ENCODE peak calls at places on chromosome 11, in seven cellular contexts. G is AG04450, Q is mucosa of descending colon, W is AG10803, J is brain microvascular endothelial cell, Z is tibial artery, L is GM12878. S is an unnamed sample.
A peak's percentile ranks its signal among the peaks of the same experiment; 100 is the strongest.

GRCh38 chr11:11265320-11265719 is 87.7 kb downstream of the CSNK2A3 start:
- DNase-seq in G (no peak), Q (no peak), W (no peak), J (no peak), Z (no peak), L (no peak), S (no peak)

GRCh38 chr11:74468521-74469280 is 1.4 kb upstream of the KCNE3 start:
- DNase-seq in G (no peak), Q (no peak), W (no peak), J (no peak), Z (no peak), L (no peak), S (no peak)

GRCh38 chr11:126282742-126283591 is at the start of gene TIRAP:
- DNase-seq in G (no peak), Q (peak; percentile 74), W (peak; percentile 52), J (peak; percentile 19), Z (peak; percentile 63), L (no peak), S (peak; percentile 64)

GRCh38 chr11:46446343-46446751 is 54.8 kb upstream of the CHRM4 start:
- DNase-seq in G (no peak), Q (peak; percentile 13), W (peak; percentile 34), J (no peak), Z (no peak), L (no peak), S (no peak)

GRCh38 chr11:62599069-62599696 is 2.5 kb downstream of the MTA2 start:
- DNase-seq in G (peak; percentile 98), Q (peak; percentile 94), W (peak; percentile 99), J (peak; percentile 99), Z (peak; percentile 97), L (peak; percentile 98), S (peak; percentile 85)

GRCh38 chr11:83046626-83047172 is 25.0 kb downstream of the RAB30 start:
- DNase-seq in G (no peak), Q (no peak), W (peak; percentile 57), J (no peak), Z (no peak), L (no peak), S (no peak)

GRCh38 chr11:38136887-38137286 is 1538.9 kb upstream of the RAG2 start:
- DNase-seq in G (no peak), Q (no peak), W (no peak), J (no peak), Z (no peak), L (no peak), S (no peak)

GRCh38 chr11:64305691-64306562 is 603 bp downstream of the ESRRA start:
- DNase-seq in G (no peak), Q (peak; percentile 89), W (peak; percentile 21), J (no peak), Z (peak; percentile 54), L (no peak), S (peak; percentile 84)

GRCh38 chr11:46680815-46681214 is 19.6 kb downstream of the ARHGAP1 start:
- DNase-seq in G (no peak), Q (no peak), W (no peak), J (no peak), Z (no peak), L (no peak), S (no peak)

GRCh38 chr11:78812513-78813293 is 238.0 kb upstream of the NARS2 start:
- DNase-seq in G (no peak), Q (peak; percentile 43), W (no peak), J (no peak), Z (no peak), L (no peak), S (no peak)

GRCh38 chr11:111878766-111879636 is at the start of the genes CFAP68 and FDXACB1:
- DNase-seq in G (peak; percentile 91), Q (peak; percentile 98), W (peak; percentile 95), J (peak; percentile 97), Z (peak; percentile 98), L (peak; percentile 93), S (peak; percentile 96)

GRCh38 chr11:68931911-68932310 is 28.2 kb downstream of the IGHMBP2 start:
- DNase-seq in G (no peak), Q (no peak), W (no peak), J (no peak), Z (no peak), L (no peak), S (no peak)

GRCh38 chr11:24794064-24794463 is 297.2 kb downstream of the LUZP2 start:
- DNase-seq in G (no peak), Q (no peak), W (no peak), J (no peak), Z (no peak), L (no peak), S (no peak)

GRCh38 chr11:132935383-132935782 is 596.9 kb downstream of the OPCML start:
- DNase-seq in G (no peak), Q (no peak), W (no peak), J (no peak), Z (no peak), L (no peak), S (no peak)

GRCh38 chr11:120710354-120711187 is 199.0 kb downstream of the GRIK4 start:
- DNase-seq in G (peak; percentile 77), Q (peak; percentile 18), W (peak; percentile 82), J (peak; percentile 83), Z (peak; percentile 47), L (no peak), S (no peak)

GRCh38 chr11:72189448-72190250 is 2.3 kb upstream of the FOLR1 start:
- DNase-seq in G (no peak), Q (no peak), W (peak; percentile 41), J (no peak), Z (no peak), L (no peak), S (peak; percentile 5)

GRCh38 chr11:75150079-75150478 is 828 bp upstream of the SLCO2B1 start:
- DNase-seq in G (no peak), Q (peak; percentile 68), W (no peak), J (no peak), Z (no peak), L (no peak), S (no peak)

GRCh38 chr11:16791494-16791961 is 53.1 kb downstream of the C11orf58 start:
- DNase-seq in G (peak; percentile 78), Q (no peak), W (peak; percentile 92), J (peak; percentile 96), Z (peak; percentile 75), L (no peak), S (peak; percentile 62)

GRCh38 chr11:128725630-128726461 is 32.0 kb downstream of the FLI1 start:
- DNase-seq in G (peak; percentile 23), Q (peak; percentile 57), W (peak; percentile 87), J (no peak), Z (no peak), L (peak; percentile 89), S (no peak)

GRCh38 chr11:63761173-63761572 is 7.4 kb downstream of the ZFTA start:
- DNase-seq in G (no peak), Q (no peak), W (no peak), J (no peak), Z (no peak), L (no peak), S (no peak)

GRCh38 chr11:33554219-33554618 is 146.4 kb downstream of the C11orf91 start:
- DNase-seq in G (no peak), Q (no peak), W (no peak), J (no peak), Z (no peak), L (no peak), S (no peak)
- H3K4me3 ChIP-seq in G (no peak overlapping the region), Q (no peak overlapping the region), W (no peak overlapping the region), J (no peak overlapping the region), Z (no peak overlapping the region), L (no peak overlapping the region), S (no peak overlapping the region)

GRCh38 chr11:66337103-66337899 is 1.1 kb upstream of the RIN1 start:
- DNase-seq in G (no peak), Q (no peak), W (no peak), J (peak; percentile 23), Z (peak; percentile 18), L (no peak), S (no peak)

GRCh38 chr11:66334605-66335442 is 1.4 kb downstream of the RIN1 start:
- DNase-seq in G (no peak), Q (no peak), W (no peak), J (no peak), Z (peak; percentile 22), L (no peak), S (no peak)

GRCh38 chr11:66335531-66336233 is 552 bp downstream of the RIN1 start:
- DNase-seq in G (no peak), Q (no peak), W (peak; percentile 54), J (peak; percentile 62), Z (peak; percentile 24), L (no peak), S (no peak)

GRCh38 chr11:66338276-66339162 is 2.3 kb upstream of the RIN1 start:
- DNase-seq in G (no peak), Q (no peak), W (no peak), J (no peak), Z (peak; percentile 17), L (no peak), S (no peak)

GRCh38 chr11:66336234-66337102 is at the start of gene RIN1:
- DNase-seq in G (peak; percentile 97), Q (peak; percentile 75), W (peak; percentile 94), J (peak; percentile 98), Z (peak; percentile 51), L (peak; percentile 83), S (no peak)
- TF ChIP-seq CTCF in G (peak; percentile 24), Q (no peak), W (peak; percentile 56), J (peak; percentile 17), Z (peak; percentile 7), L (peak; percentile 23), S (no peak)

GRCh38 chr11:1057806-1058205 is 16.9 kb upstream of the MUC2 start:
- DNase-seq in G (no peak), Q (no peak), W (no peak), J (no peak), Z (peak; percentile 16), L (no peak), S (no peak)

GRCh38 chr11:1054143-1055108 is 17.9 kb upstream of the MUC6 start:
- DNase-seq in G (no peak), Q (peak; percentile 88), W (peak; percentile 66), J (no peak), Z (no peak), L (no peak), S (no peak)

GRCh38 chr11:1053121-1053901 is 16.8 kb upstream of the MUC6 start:
- DNase-seq in G (no peak), Q (peak; percentile 59), W (peak; percentile 5), J (no peak), Z (no peak), L (no peak), S (no peak)

GRCh38 chr11:1055990-1056771 is 18.5 kb upstream of the MUC2 start:
- DNase-seq in G (no peak), Q (no peak), W (no peak), J (no peak), Z (peak; percentile 15), L (no peak), S (no peak)

DNA sequence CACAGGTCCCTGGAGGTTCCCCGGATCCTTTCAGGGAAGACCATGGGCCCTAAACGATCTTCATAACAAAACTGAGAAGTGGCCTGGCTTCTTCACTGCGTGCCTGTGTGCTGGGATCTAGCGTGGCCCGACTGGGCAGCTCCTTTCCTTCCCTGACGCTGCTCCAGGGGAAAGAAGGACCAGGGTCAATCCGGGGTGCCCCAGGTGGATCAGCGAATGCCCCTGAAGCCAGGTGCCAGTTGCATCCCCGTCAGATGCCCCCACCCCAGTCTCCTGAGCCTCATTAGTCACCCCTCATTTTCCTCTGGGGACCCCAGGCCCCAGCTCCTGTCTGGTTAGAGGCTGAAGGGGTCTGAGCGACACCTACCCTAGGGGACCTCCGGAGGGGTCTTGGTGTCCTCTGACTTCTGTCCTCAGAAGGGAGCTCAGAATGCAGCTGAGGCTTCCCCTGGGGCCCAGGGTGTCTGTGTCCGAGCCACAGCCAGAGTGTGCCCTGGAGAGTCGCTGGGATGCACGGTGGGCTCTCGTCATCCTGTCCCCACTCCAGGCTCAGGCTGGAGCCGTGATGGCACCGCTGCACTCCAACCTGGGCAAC is 18.7 kb upstream of the MUC6 start:
- DNase-seq in G (no peak), Q (no peak), W (no peak), J (no peak), Z (no peak), L (no peak), S (no peak)
- H3K4me3 ChIP-seq in G (no peak overlapping the region), Q (no peak overlapping the region), W (no peak overlapping the region), J (no peak overlapping the region), Z (no peak overlapping the region), L (no peak overlapping the region), S (no peak overlapping the region)

GRCh38 chr11:134275534-134276395 is at the start of gene GLB1L3:
- DNase-seq in G (no peak), Q (peak; percentile 29), W (peak; percentile 6), J (no peak), Z (no peak), L (no peak), S (peak; percentile 39)
- TF ChIP-seq CTCF in G (peak; percentile 39), Q (no peak), W (peak; percentile 52), J (peak; percentile 58), Z (no peak), L (peak; percentile 41), S (peak; percentile 35)

S was measured in thyroid gland.